ENCODE peak calls at places on chromosomes 3 and 15, in five cellular contexts. One of them, this sample, is unnamed.

GRCh38 chr3:35707904-35708303 is 68.6 kb downstream of the ARPP21 start:
- DNase-seq in Panc1: no peak
- DNase-seq in fibroblast of lung: no peak
- DNase-seq in HEK293T: no peak
- DNase-seq in testis: no peak
- DNase-seq in this sample: peak; percentile 65

GRCh38 chr3:152595975-152596832 is 238.7 kb upstream of the P2RY1 start:
- DNase-seq in Panc1: no peak
- DNase-seq in fibroblast of lung: peak; percentile 90
- DNase-seq in HEK293T: no peak
- DNase-seq in testis: peak; percentile 81
- DNase-seq in this sample: peak; percentile 89

GRCh38 chr3:27345493-27345892 is 23.7 kb downstream of the NEK10 start:
- DNase-seq in Panc1: no peak
- DNase-seq in fibroblast of lung: no peak
- DNase-seq in HEK293T: no peak
- DNase-seq in testis: no peak
- DNase-seq in this sample: no peak

GRCh38 chr3:43399034-43399433 is 112.7 kb downstream of the SNRK start:
- DNase-seq in Panc1: no peak
- DNase-seq in fibroblast of lung: no peak
- DNase-seq in HEK293T: no peak
- DNase-seq in testis: no peak
- DNase-seq in this sample: no peak

GRCh38 chr3:3184876-3185275 is 5.4 kb upstream of the CRBN start:
- DNase-seq in Panc1: no peak
- DNase-seq in fibroblast of lung: no peak
- DNase-seq in HEK293T: no peak
- DNase-seq in testis: no peak
- DNase-seq in this sample: no peak

GRCh38 chr3:52088445-52089367 is 32.3 kb upstream of the DUSP7 start:
- DNase-seq in Panc1: no peak
- DNase-seq in fibroblast of lung: peak; percentile 89
- DNase-seq in HEK293T: no peak
- DNase-seq in testis: no peak
- DNase-seq in this sample: peak; percentile 79

GRCh38 chr3:121883507-121883906 is 10.7 kb upstream of the SLC15A2 start:
- DNase-seq in Panc1: no peak
- DNase-seq in fibroblast of lung: peak; percentile 27
- DNase-seq in HEK293T: peak; percentile 22
- DNase-seq in testis: peak; percentile 16
- DNase-seq in this sample: peak; percentile 5

GRCh38 chr3:186142556-186142955 is 33.7 kb upstream of the ETV5 start:
- DNase-seq in Panc1: no peak
- DNase-seq in fibroblast of lung: no peak
- DNase-seq in HEK293T: no peak
- DNase-seq in testis: no peak
- DNase-seq in this sample: peak; percentile 21

GRCh38 chr15:43274136-43274535 is 7.4 kb upstream of the TGM5 start:
- DNase-seq in Panc1: no peak
- DNase-seq in fibroblast of lung: no peak
- DNase-seq in HEK293T: no peak
- DNase-seq in testis: no peak
- DNase-seq in this sample: no peak

GRCh38 chr3:186930143-186930638 is at the start of gene ST6GAL1:
- DNase-seq in Panc1: no peak
- DNase-seq in fibroblast of lung: peak; percentile 63
- DNase-seq in HEK293T: peak; percentile 39
- DNase-seq in testis: peak; percentile 80
- DNase-seq in this sample: peak; percentile 49

GRCh38 chr3:163045945-163046344 is 1549.3 kb downstream of the OTOL1 start:
- DNase-seq in Panc1: no peak
- DNase-seq in fibroblast of lung: no peak
- DNase-seq in HEK293T: no peak
- DNase-seq in testis: no peak
- DNase-seq in this sample: no peak

GRCh38 chr3:124395584-124396340 is 334.5 kb upstream of the UMPS start:
- DNase-seq in Panc1: no peak
- DNase-seq in fibroblast of lung: peak; percentile 54
- DNase-seq in HEK293T: no peak
- DNase-seq in testis: peak; percentile 73
- DNase-seq in this sample: no peak

GRCh38 chr3:100023150-100023549 is 91.2 kb downstream of the FILIP1L start:
- DNase-seq in Panc1: no peak
- DNase-seq in fibroblast of lung: no peak
- DNase-seq in HEK293T: no peak
- DNase-seq in testis: no peak
- DNase-seq in this sample: no peak

This sample was measured in brain microvascular endothelial cell.